ENCODE peak calls at places on chromosomes 13 and 19, in eight cellular contexts. One of them, this sample, is unnamed.

GRCh38 chr19:55132453-55133129 is 15.2 kb upstream of the PPP1R12C start:
- DNase-seq in heart right ventricle: no peak
- DNase-seq in fibroblast of lung: no peak
- DNase-seq in psoas muscle: no peak
- DNase-seq in mucosa of descending colon: peak; percentile 33
- DNase-seq in heart left ventricle: no peak
- DNase-seq in ovary: no peak
- DNase-seq in BE2C: peak; percentile 45
- DNase-seq in this sample: peak; percentile 38

GRCh38 chr19:35777411-35777841 is 2.1 kb downstream of the ARHGAP33 start:
- DNase-seq in heart right ventricle: no peak
- DNase-seq in fibroblast of lung: no peak
- DNase-seq in psoas muscle: no peak
- DNase-seq in mucosa of descending colon: peak; percentile 23
- DNase-seq in heart left ventricle: no peak
- DNase-seq in ovary: no peak
- DNase-seq in BE2C: no peak
- DNase-seq in this sample: no peak

GRCh38 chr19:34504809-34505291 is 23.3 kb downstream of the WTIP start:
- DNase-seq in heart right ventricle: no peak
- DNase-seq in fibroblast of lung: no peak
- DNase-seq in psoas muscle: no peak
- DNase-seq in mucosa of descending colon: no peak
- DNase-seq in heart left ventricle: no peak
- DNase-seq in ovary: peak; percentile 34
- DNase-seq in BE2C: no peak
- DNase-seq in this sample: no peak

GRCh38 chr19:10517760-10518443 is 655 bp upstream of the S1PR5 start:
- DNase-seq in heart right ventricle: peak; percentile 27
- DNase-seq in fibroblast of lung: no peak
- DNase-seq in psoas muscle: no peak
- DNase-seq in mucosa of descending colon: no peak
- DNase-seq in heart left ventricle: no peak
- DNase-seq in ovary: no peak
- DNase-seq in BE2C: peak; percentile 26
- DNase-seq in this sample: peak; percentile 62

GRCh38 chr13:81714513-81714912 is 1373.6 kb upstream of the SPRY2 start:
- DNase-seq in heart right ventricle: no peak
- DNase-seq in fibroblast of lung: no peak
- DNase-seq in psoas muscle: no peak
- DNase-seq in mucosa of descending colon: no peak
- DNase-seq in heart left ventricle: no peak
- DNase-seq in ovary: no peak
- DNase-seq in BE2C: no peak
- DNase-seq in this sample: no peak

GRCh38 chr13:112968910-112969691 is at the start of gene MCF2L:
- DNase-seq in heart right ventricle: peak; percentile 36
- DNase-seq in fibroblast of lung: peak; percentile 25
- DNase-seq in psoas muscle: no peak
- DNase-seq in mucosa of descending colon: peak; percentile 77
- DNase-seq in heart left ventricle: peak; percentile 45
- DNase-seq in ovary: peak; percentile 82
- DNase-seq in BE2C: no peak
- DNase-seq in this sample: peak; percentile 52

GRCh38 chr13:108257238-108257637 is 12.3 kb upstream of the TNFSF13B start:
- DNase-seq in heart right ventricle: no peak
- DNase-seq in fibroblast of lung: no peak
- DNase-seq in psoas muscle: no peak
- DNase-seq in mucosa of descending colon: no peak
- DNase-seq in heart left ventricle: no peak
- DNase-seq in ovary: no peak
- DNase-seq in BE2C: no peak
- DNase-seq in this sample: no peak

GRCh38 chr13:90787007-90787406 is 560.5 kb upstream of the MIR17HG start:
- DNase-seq in heart right ventricle: no peak
- DNase-seq in fibroblast of lung: peak; percentile 11
- DNase-seq in psoas muscle: no peak
- DNase-seq in mucosa of descending colon: no peak
- DNase-seq in heart left ventricle: no peak
- DNase-seq in ovary: no peak
- DNase-seq in BE2C: no peak
- DNase-seq in this sample: peak; percentile 44

GRCh38 chr19:56661248-56661647 is 10.3 kb downstream of the ZNF835 start:
- DNase-seq in heart right ventricle: no peak
- DNase-seq in fibroblast of lung: no peak
- DNase-seq in psoas muscle: no peak
- DNase-seq in mucosa of descending colon: no peak
- DNase-seq in heart left ventricle: no peak
- DNase-seq in ovary: no peak
- DNase-seq in BE2C: no peak
- DNase-seq in this sample: no peak

GRCh38 chr13:42396901-42397670 is 125.1 kb downstream of the AKAP11 start:
- DNase-seq in heart right ventricle: no peak
- DNase-seq in fibroblast of lung: peak; percentile 2
- DNase-seq in psoas muscle: no peak
- DNase-seq in mucosa of descending colon: no peak
- DNase-seq in heart left ventricle: no peak
- DNase-seq in ovary: no peak
- DNase-seq in BE2C: no peak
- DNase-seq in this sample: peak; percentile 49

GRCh38 chr13:42394361-42395065 is 122.6 kb downstream of the AKAP11 start:
- DNase-seq in heart right ventricle: no peak
- DNase-seq in fibroblast of lung: no peak
- DNase-seq in psoas muscle: no peak
- DNase-seq in mucosa of descending colon: no peak
- DNase-seq in heart left ventricle: no peak
- DNase-seq in ovary: no peak
- DNase-seq in BE2C: no peak
- DNase-seq in this sample: no peak

GRCh38 chr13:42396501-42396900 is 124.5 kb downstream of the AKAP11 start:
- DNase-seq in heart right ventricle: no peak
- DNase-seq in fibroblast of lung: no peak
- DNase-seq in psoas muscle: no peak
- DNase-seq in mucosa of descending colon: peak; percentile 38
- DNase-seq in heart left ventricle: no peak
- DNase-seq in ovary: no peak
- DNase-seq in BE2C: no peak
- DNase-seq in this sample: no peak

GRCh38 chr13:42393573-42394360 is 121.8 kb downstream of the AKAP11 start:
- DNase-seq in heart right ventricle: no peak
- DNase-seq in fibroblast of lung: no peak
- DNase-seq in psoas muscle: no peak
- DNase-seq in mucosa of descending colon: no peak
- DNase-seq in heart left ventricle: no peak
- DNase-seq in ovary: no peak
- DNase-seq in BE2C: no peak
- DNase-seq in this sample: no peak

GRCh38 chr13:42395066-42395821 is 123.3 kb downstream of the AKAP11 start:
- DNase-seq in heart right ventricle: no peak
- DNase-seq in fibroblast of lung: no peak
- DNase-seq in psoas muscle: no peak
- DNase-seq in mucosa of descending colon: no peak
- DNase-seq in heart left ventricle: no peak
- DNase-seq in ovary: no peak
- DNase-seq in BE2C: no peak
- DNase-seq in this sample: no peak
- H3K4me1 ChIP-seq in heart right ventricle: no peaks in the 10 kb centered on the region
- H3K4me1 ChIP-seq in fibroblast of lung: no peaks in the 10 kb centered on the region
- H3K4me1 ChIP-seq in psoas muscle: no peaks in the 10 kb centered on the region
- H3K4me1 ChIP-seq in mucosa of descending colon: peaks cover 8% of the 10 kb centered on the region
- H3K4me1 ChIP-seq in heart left ventricle: no peaks in the 10 kb centered on the region
- H3K4me1 ChIP-seq in ovary: no peaks in the 10 kb centered on the region
- H3K4me1 ChIP-seq in BE2C: no peaks in the 10 kb centered on the region
- H3K4me1 ChIP-seq in this sample: peaks cover 4% of the 10 kb centered on the region

GRCh38 chr19:1216756-1217155 is 11.2 kb downstream of the STK11 start:
- DNase-seq in heart right ventricle: no peak
- DNase-seq in fibroblast of lung: no peak
- DNase-seq in psoas muscle: no peak
- DNase-seq in mucosa of descending colon: no peak
- DNase-seq in heart left ventricle: no peak
- DNase-seq in ovary: no peak
- DNase-seq in BE2C: no peak
- DNase-seq in this sample: no peak

GRCh38 chr19:1217366-1217765 is 11.8 kb downstream of the STK11 start:
- DNase-seq in heart right ventricle: no peak
- DNase-seq in fibroblast of lung: no peak
- DNase-seq in psoas muscle: no peak
- DNase-seq in mucosa of descending colon: no peak
- DNase-seq in heart left ventricle: no peak
- DNase-seq in ovary: no peak
- DNase-seq in BE2C: peak; percentile 47
- DNase-seq in this sample: no peak

GRCh38 chr19:1213391-1214286 is 8.1 kb downstream of the STK11 start:
- DNase-seq in heart right ventricle: peak; percentile 68
- DNase-seq in fibroblast of lung: peak; percentile 78
- DNase-seq in psoas muscle: peak; percentile 80
- DNase-seq in mucosa of descending colon: peak; percentile 75
- DNase-seq in heart left ventricle: peak; percentile 72
- DNase-seq in ovary: peak; percentile 49
- DNase-seq in BE2C: peak; percentile 47
- DNase-seq in this sample: peak; percentile 71

GRCh38 chr19:1214299-1214861 is 8.8 kb downstream of the STK11 start:
- DNase-seq in heart right ventricle: no peak
- DNase-seq in fibroblast of lung: no peak
- DNase-seq in psoas muscle: no peak
- DNase-seq in mucosa of descending colon: no peak
- DNase-seq in heart left ventricle: no peak
- DNase-seq in ovary: no peak
- DNase-seq in BE2C: peak; percentile 3
- DNase-seq in this sample: no peak

DNA sequence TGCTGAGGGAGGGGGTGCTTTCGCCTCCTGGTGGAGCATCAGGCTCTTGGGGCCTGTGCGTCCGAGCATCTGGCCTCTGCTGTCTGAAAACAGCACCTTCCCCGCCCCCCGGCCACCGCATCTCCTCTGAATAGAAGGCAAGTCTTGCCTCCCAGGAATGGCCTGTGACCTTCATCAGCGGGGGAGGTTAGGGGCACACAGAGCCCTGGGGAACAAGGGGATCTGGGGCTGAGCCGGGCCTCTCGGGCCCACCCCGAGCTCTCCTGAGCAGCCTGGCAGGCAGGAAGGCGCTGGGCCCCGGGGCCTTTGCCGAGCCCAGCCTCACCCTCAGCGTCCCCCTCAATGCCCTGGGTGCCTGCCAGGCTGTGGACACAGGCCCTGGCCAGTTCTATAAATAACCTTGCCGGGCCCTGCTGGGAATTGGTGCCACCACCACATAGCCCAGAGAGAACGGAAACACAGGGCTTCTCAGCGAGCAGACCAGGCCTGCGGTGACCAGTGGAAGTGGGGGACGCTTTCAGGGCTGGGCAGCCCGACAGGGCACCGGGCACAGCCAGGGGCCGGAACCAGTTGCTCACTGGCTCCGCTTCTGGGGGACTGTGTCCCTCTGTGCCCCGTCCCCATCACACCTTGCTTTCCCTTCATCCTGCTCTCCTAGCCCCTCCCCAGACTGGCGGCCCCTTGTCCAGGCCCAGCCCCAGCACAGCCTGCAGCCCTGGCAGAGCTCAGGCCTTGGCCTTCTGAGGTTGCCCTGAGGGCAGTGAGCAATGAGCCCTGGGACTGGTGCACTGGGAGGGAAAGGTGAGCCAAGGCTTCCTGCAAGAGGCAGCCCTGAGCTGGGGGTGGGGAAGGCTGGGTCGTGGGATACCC is 9.5 kb downstream of the STK11 start:
- DNase-seq in heart right ventricle: peak; percentile 74
- DNase-seq in fibroblast of lung: peak; percentile 52
- DNase-seq in psoas muscle: peak; percentile 80
- DNase-seq in mucosa of descending colon: no peak
- DNase-seq in heart left ventricle: peak; percentile 78
- DNase-seq in ovary: peak; percentile 53
- DNase-seq in BE2C: peak; percentile 54
- DNase-seq in this sample: peak; percentile 53
- H3K4me1 ChIP-seq in heart right ventricle: peaks cover 94% of the 10 kb centered on the region
- H3K4me1 ChIP-seq in fibroblast of lung: peaks cover 24% of the 10 kb centered on the region
- H3K4me1 ChIP-seq in psoas muscle: peaks cover 92% of the 10 kb centered on the region
- H3K4me1 ChIP-seq in mucosa of descending colon: peaks cover 43% of the 10 kb centered on the region
- H3K4me1 ChIP-seq in heart left ventricle: peaks cover 94% of the 10 kb centered on the region
- H3K4me1 ChIP-seq in ovary: peaks cover 14% of the 10 kb centered on the region
- H3K4me1 ChIP-seq in BE2C: peaks cover 22% of the 10 kb centered on the region
- H3K4me1 ChIP-seq in this sample: peaks cover 29% of the 10 kb centered on the region

DNA sequence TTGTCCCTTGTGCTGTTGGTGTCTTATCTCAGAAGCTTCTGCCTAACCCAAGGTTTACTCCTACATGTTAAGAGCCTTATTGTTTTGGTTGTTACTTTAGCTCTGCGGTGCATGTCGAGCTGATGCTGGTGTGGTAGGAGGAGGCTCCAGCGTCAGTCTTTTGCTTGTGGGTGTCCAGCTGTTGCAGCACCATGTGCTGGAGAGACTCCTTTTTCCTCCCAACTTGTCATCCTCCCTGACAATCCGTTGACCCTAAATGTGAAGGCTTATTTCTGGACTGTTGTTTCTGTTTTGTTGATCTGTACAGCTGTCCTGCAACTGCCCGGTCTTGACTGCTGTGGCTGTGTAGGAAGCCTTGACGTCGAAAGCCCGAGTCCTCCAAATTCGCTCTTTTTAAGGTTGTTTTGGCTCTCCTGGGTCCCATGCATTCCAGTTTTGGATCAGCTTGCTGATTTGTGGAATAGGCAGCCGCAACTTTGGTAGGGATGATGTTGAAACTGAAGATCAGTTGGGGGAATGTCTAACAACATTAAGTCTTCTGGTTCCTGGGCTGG is 15.3 kb downstream of the NAXD start:
- DNase-seq in heart right ventricle: no peak
- DNase-seq in fibroblast of lung: no peak
- DNase-seq in psoas muscle: no peak
- DNase-seq in mucosa of descending colon: no peak
- DNase-seq in heart left ventricle: no peak
- DNase-seq in ovary: no peak
- DNase-seq in BE2C: no peak
- DNase-seq in this sample: no peak
- H3K4me1 ChIP-seq in heart right ventricle: peaks cover 34% of the 10 kb centered on the region
- H3K4me1 ChIP-seq in fibroblast of lung: no peaks in the 10 kb centered on the region
- H3K4me1 ChIP-seq in psoas muscle: peaks cover 36% of the 10 kb centered on the region
- H3K4me1 ChIP-seq in mucosa of descending colon: peaks cover 10% of the 10 kb centered on the region
- H3K4me1 ChIP-seq in heart left ventricle: peaks cover 27% of the 10 kb centered on the region
- H3K4me1 ChIP-seq in ovary: peaks cover 12% of the 10 kb centered on the region
- H3K4me1 ChIP-seq in BE2C: peaks cover 14% of the 10 kb centered on the region
- H3K4me1 ChIP-seq in this sample: no peaks in the 10 kb centered on the region

DNA sequence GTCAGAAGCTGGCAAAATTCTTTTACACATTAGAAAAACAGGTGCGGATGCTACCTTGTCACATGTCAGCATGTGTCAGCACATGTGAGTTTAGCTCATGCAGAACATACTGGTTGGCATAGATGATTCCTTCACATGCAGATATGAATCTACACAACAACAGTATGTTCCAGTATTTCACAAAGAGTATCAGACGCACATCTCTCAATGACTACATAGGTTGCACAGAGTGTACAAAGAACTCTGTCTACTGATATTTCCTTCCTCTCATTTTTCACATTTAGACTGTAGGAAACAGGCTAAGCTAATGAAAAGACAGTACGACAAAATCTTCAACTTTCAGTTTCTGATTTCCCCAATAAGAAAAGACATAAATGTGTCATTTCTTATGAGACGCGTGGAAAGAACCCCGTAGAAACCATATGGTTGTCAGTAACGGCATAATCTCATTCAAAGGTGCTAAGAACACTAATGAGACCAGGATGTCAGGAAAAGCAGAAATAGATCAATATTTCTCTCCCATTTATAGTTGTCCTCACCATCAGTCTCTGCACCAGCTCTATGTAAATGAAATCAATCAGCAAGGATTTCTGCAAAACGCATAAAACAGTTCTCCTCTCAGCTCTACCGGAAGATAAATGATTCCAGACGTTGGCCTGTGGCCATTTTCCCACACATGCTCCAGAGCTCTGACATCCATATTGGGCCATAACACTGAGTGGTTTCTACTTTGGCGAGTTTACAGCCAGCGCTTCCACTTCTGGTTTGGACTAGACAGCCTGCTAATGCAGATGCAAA is 81.2 kb downstream of the STARD13 start:
- DNase-seq in heart right ventricle: peak; percentile 87
- DNase-seq in fibroblast of lung: peak; percentile 89
- DNase-seq in psoas muscle: peak; percentile 64
- DNase-seq in mucosa of descending colon: no peak
- DNase-seq in heart left ventricle: peak; percentile 87
- DNase-seq in ovary: peak; percentile 61
- DNase-seq in BE2C: peak; percentile 82
- DNase-seq in this sample: peak; percentile 94
- H3K4me1 ChIP-seq in heart right ventricle: peaks cover 97% of the 10 kb centered on the region
- H3K4me1 ChIP-seq in fibroblast of lung: peaks cover 31% of the 10 kb centered on the region
- H3K4me1 ChIP-seq in psoas muscle: peaks cover 37% of the 10 kb centered on the region
- H3K4me1 ChIP-seq in mucosa of descending colon: peaks cover 18% of the 10 kb centered on the region
- H3K4me1 ChIP-seq in heart left ventricle: peaks cover 79% of the 10 kb centered on the region
- H3K4me1 ChIP-seq in ovary: peaks cover 10% of the 10 kb centered on the region
- H3K4me1 ChIP-seq in BE2C: peaks cover 30% of the 10 kb centered on the region
- H3K4me1 ChIP-seq in this sample: peaks cover 47% of the 10 kb centered on the region

This sample was measured in GM23248.